ENCODE peak calls at places on chromosomes 4 and X, in seven cellular contexts. Z is T-helper 17 cell, U is H9, C is retina, K is cardiac fibroblast, H is omental fat pad, Y is aorta. D is an unnamed sample.

GRCh38 chrX:36019164-36019563 is 99.6 kb downstream of the CFAP47 start:
- DNase-seq in C (no peak), Y (no peak), H (no peak), U (no peak), Z (no peak), K (no peak), D (peak)

GRCh38 chrX:136166221-136166855 is 19.0 kb downstream of the FHL1 start:
- DNase-seq in Z (no peak), K (peak), U (no peak), C (no peak), Y (no peak), H (no peak), D (no peak)

GRCh38 chr4:147479376-147479775 is 1.5 kb upstream of the EDNRA start:
- DNase-seq in U (no peak), Z (no peak), C (no peak), Y (no peak), H (no peak), K (peak), D (no peak)

GRCh38 chrX:102858826-102859627 is 78.0 kb upstream of the RAB40AL start:
- DNase-seq in H (no peak), Y (no peak), U (peak), Z (no peak), K (no peak), C (no peak), D (no peak)

GRCh38 chr4:8053688-8054449 is 104.7 kb downstream of the ABLIM2 start:
- DNase-seq in K (no peak), C (no peak), Y (no peak), U (no peak), Z (no peak), H (no peak), D (no peak)

GRCh38 chr4:110609044-110609750 is 13.7 kb downstream of the PITX2 start:
- DNase-seq in U (no peak), K (no peak), C (peak), Y (no peak), Z (no peak), H (no peak), D (no peak)

GRCh38 chr4:72031868-72032619 is at the start of gene NPFFR2:
- DNase-seq in U (peak), K (peak), H (no peak), C (peak), Z (no peak), Y (peak), D (no peak)

GRCh38 chrX:115898382-115899001 is 272.1 kb upstream of the AGTR2 start:
- DNase-seq in Y (peak), C (peak), U (peak), Z (no peak), K (no peak), H (peak), D (no peak)

GRCh38 chr4:162056947-162057346 is 106.9 kb downstream of the FSTL5 start:
- DNase-seq in C (peak), Z (no peak), H (no peak), K (no peak), U (no peak), Y (no peak), D (no peak)